ENCODE peak calls at places on chromosomes 2 and 18, in seven cellular contexts. One of them, this sample, is unnamed.

GRCh38 chr18:26406294-26406693 is 142.1 kb downstream of the KCTD1 start:
- DNase-seq in NB4: no peak
- DNase-seq in NCI-H748 treated with DMSO at 0.1 percent for 48 hours: no peak
- DNase-seq in stimulated activated CD4-positive, alpha-beta T cell treated with anti-CD3 and anti-CD28 coated beads, Interleukin-15, amount 100 ng/mL, for 24 hours: no peak
- DNase-seq in T-helper 2 cell treated with Interferon-gamma antibody and Interleukin-4, amounts not matched to agents 5 μg/mL and 100 μg/mL, for 36 hours: no peak
- DNase-seq in endothelial cell: no peak
- DNase-seq in right lobe of liver: no peak
- DNase-seq in this sample: no peak

GRCh38 chr2:44170337-44170736 is 1.7 kb downstream of the PPM1B start:
- DNase-seq in NCI-H748 treated with DMSO at 0.1 percent for 48 hours: no peak
- DNase-seq in T-helper 2 cell treated with Interferon-gamma antibody and Interleukin-4, amounts not matched to agents 5 μg/mL and 100 μg/mL, for 36 hours: no peak
- DNase-seq in NB4: peak
- DNase-seq in right lobe of liver: no peak
- DNase-seq in stimulated activated CD4-positive, alpha-beta T cell treated with anti-CD3 and anti-CD28 coated beads, Interleukin-15, amount 100 ng/mL, for 24 hours: no peak
- DNase-seq in endothelial cell: no peak
- DNase-seq in this sample: no peak

GRCh38 chr2:181785677-181786344 is 105.5 kb upstream of the NEUROD1 start:
- DNase-seq in endothelial cell: no peak
- DNase-seq in T-helper 2 cell treated with Interferon-gamma antibody and Interleukin-4, amounts not matched to agents 5 μg/mL and 100 μg/mL, for 36 hours: no peak
- DNase-seq in right lobe of liver: no peak
- DNase-seq in NCI-H748 treated with DMSO at 0.1 percent for 48 hours: no peak
- DNase-seq in stimulated activated CD4-positive, alpha-beta T cell treated with anti-CD3 and anti-CD28 coated beads, Interleukin-15, amount 100 ng/mL, for 24 hours: no peak
- DNase-seq in NB4: no peak
- DNase-seq in this sample: no peak

GRCh38 chr2:210004893-210005292 is 2.5 kb downstream of the RPE start:
- DNase-seq in stimulated activated CD4-positive, alpha-beta T cell treated with anti-CD3 and anti-CD28 coated beads, Interleukin-15, amount 100 ng/mL, for 24 hours: no peak
- DNase-seq in NB4: peak
- DNase-seq in T-helper 2 cell treated with Interferon-gamma antibody and Interleukin-4, amounts not matched to agents 5 μg/mL and 100 μg/mL, for 36 hours: no peak
- DNase-seq in NCI-H748 treated with DMSO at 0.1 percent for 48 hours: no peak
- DNase-seq in right lobe of liver: no peak
- DNase-seq in endothelial cell: no peak
- DNase-seq in this sample: no peak

GRCh38 chr2:71496156-71496770 is 42.9 kb downstream of the DYSF start:
- DNase-seq in stimulated activated CD4-positive, alpha-beta T cell treated with anti-CD3 and anti-CD28 coated beads, Interleukin-15, amount 100 ng/mL, for 24 hours: no peak
- DNase-seq in T-helper 2 cell treated with Interferon-gamma antibody and Interleukin-4, amounts not matched to agents 5 μg/mL and 100 μg/mL, for 36 hours: no peak
- DNase-seq in endothelial cell: no peak
- DNase-seq in NB4: no peak
- DNase-seq in right lobe of liver: no peak
- DNase-seq in NCI-H748 treated with DMSO at 0.1 percent for 48 hours: no peak
- DNase-seq in this sample: no peak

GRCh38 chr2:207600211-207600610 is 25.0 kb downstream of the METTL21A start:
- DNase-seq in NB4: no peak
- DNase-seq in NCI-H748 treated with DMSO at 0.1 percent for 48 hours: no peak
- DNase-seq in endothelial cell: no peak
- DNase-seq in right lobe of liver: no peak
- DNase-seq in stimulated activated CD4-positive, alpha-beta T cell treated with anti-CD3 and anti-CD28 coated beads, Interleukin-15, amount 100 ng/mL, for 24 hours: no peak
- DNase-seq in T-helper 2 cell treated with Interferon-gamma antibody and Interleukin-4, amounts not matched to agents 5 μg/mL and 100 μg/mL, for 36 hours: no peak
- DNase-seq in this sample: no peak

GRCh38 chr2:233418052-233418760 is 63.9 kb downstream of the DGKD start:
- DNase-seq in right lobe of liver: no peak
- DNase-seq in stimulated activated CD4-positive, alpha-beta T cell treated with anti-CD3 and anti-CD28 coated beads, Interleukin-15, amount 100 ng/mL, for 24 hours: no peak
- DNase-seq in endothelial cell: no peak
- DNase-seq in NCI-H748 treated with DMSO at 0.1 percent for 48 hours: no peak
- DNase-seq in NB4: no peak
- DNase-seq in T-helper 2 cell treated with Interferon-gamma antibody and Interleukin-4, amounts not matched to agents 5 μg/mL and 100 μg/mL, for 36 hours: no peak
- DNase-seq in this sample: no peak

GRCh38 chr2:236619910-236620612 is 50.4 kb downstream of the ACKR3 start:
- DNase-seq in NB4: no peak
- DNase-seq in stimulated activated CD4-positive, alpha-beta T cell treated with anti-CD3 and anti-CD28 coated beads, Interleukin-15, amount 100 ng/mL, for 24 hours: no peak
- DNase-seq in NCI-H748 treated with DMSO at 0.1 percent for 48 hours: no peak
- DNase-seq in right lobe of liver: no peak
- DNase-seq in T-helper 2 cell treated with Interferon-gamma antibody and Interleukin-4, amounts not matched to agents 5 μg/mL and 100 μg/mL, for 36 hours: no peak
- DNase-seq in endothelial cell: no peak
- DNase-seq in this sample: no peak

GRCh38 chr2:119315241-119315925 is 51.3 kb downstream of the C2orf76 start:
- DNase-seq in stimulated activated CD4-positive, alpha-beta T cell treated with anti-CD3 and anti-CD28 coated beads, Interleukin-15, amount 100 ng/mL, for 24 hours: no peak
- DNase-seq in NB4: no peak
- DNase-seq in endothelial cell: no peak
- DNase-seq in NCI-H748 treated with DMSO at 0.1 percent for 48 hours: no peak
- DNase-seq in right lobe of liver: no peak
- DNase-seq in T-helper 2 cell treated with Interferon-gamma antibody and Interleukin-4, amounts not matched to agents 5 μg/mL and 100 μg/mL, for 36 hours: no peak
- DNase-seq in this sample: no peak

GRCh38 chr2:223923976-223924375 is 21.2 kb downstream of the WDFY1 start:
- DNase-seq in NCI-H748 treated with DMSO at 0.1 percent for 48 hours: no peak
- DNase-seq in NB4: no peak
- DNase-seq in endothelial cell: no peak
- DNase-seq in right lobe of liver: no peak
- DNase-seq in stimulated activated CD4-positive, alpha-beta T cell treated with anti-CD3 and anti-CD28 coated beads, Interleukin-15, amount 100 ng/mL, for 24 hours: no peak
- DNase-seq in T-helper 2 cell treated with Interferon-gamma antibody and Interleukin-4, amounts not matched to agents 5 μg/mL and 100 μg/mL, for 36 hours: no peak
- DNase-seq in this sample: no peak

GRCh38 chr2:168935810-168936581 is 34.9 kb downstream of the G6PC2 start:
- DNase-seq in T-helper 2 cell treated with Interferon-gamma antibody and Interleukin-4, amounts not matched to agents 5 μg/mL and 100 μg/mL, for 36 hours: no peak
- DNase-seq in NCI-H748 treated with DMSO at 0.1 percent for 48 hours: no peak
- DNase-seq in stimulated activated CD4-positive, alpha-beta T cell treated with anti-CD3 and anti-CD28 coated beads, Interleukin-15, amount 100 ng/mL, for 24 hours: no peak
- DNase-seq in endothelial cell: peak
- DNase-seq in NB4: peak
- DNase-seq in right lobe of liver: no peak
- DNase-seq in this sample: no peak

GRCh38 chr2:239814917-239815637 is 210.1 kb downstream of the NDUFA10 start:
- DNase-seq in right lobe of liver: no peak
- DNase-seq in stimulated activated CD4-positive, alpha-beta T cell treated with anti-CD3 and anti-CD28 coated beads, Interleukin-15, amount 100 ng/mL, for 24 hours: no peak
- DNase-seq in endothelial cell: no peak
- DNase-seq in T-helper 2 cell treated with Interferon-gamma antibody and Interleukin-4, amounts not matched to agents 5 μg/mL and 100 μg/mL, for 36 hours: no peak
- DNase-seq in NB4: no peak
- DNase-seq in NCI-H748 treated with DMSO at 0.1 percent for 48 hours: no peak
- DNase-seq in this sample: no peak

GRCh38 chr18:62982600-62983251 is 267.4 kb downstream of the PHLPP1 start:
- DNase-seq in right lobe of liver: no peak
- DNase-seq in NCI-H748 treated with DMSO at 0.1 percent for 48 hours: peak
- DNase-seq in stimulated activated CD4-positive, alpha-beta T cell treated with anti-CD3 and anti-CD28 coated beads, Interleukin-15, amount 100 ng/mL, for 24 hours: peak
- DNase-seq in NB4: peak
- DNase-seq in endothelial cell: peak
- DNase-seq in T-helper 2 cell treated with Interferon-gamma antibody and Interleukin-4, amounts not matched to agents 5 μg/mL and 100 μg/mL, for 36 hours: peak
- DNase-seq in this sample: peak

GRCh38 chr2:70627499-70627898 is 73.9 kb upstream of the TGFA start:
- DNase-seq in T-helper 2 cell treated with Interferon-gamma antibody and Interleukin-4, amounts not matched to agents 5 μg/mL and 100 μg/mL, for 36 hours: no peak
- DNase-seq in right lobe of liver: no peak
- DNase-seq in endothelial cell: no peak
- DNase-seq in NCI-H748 treated with DMSO at 0.1 percent for 48 hours: peak
- DNase-seq in stimulated activated CD4-positive, alpha-beta T cell treated with anti-CD3 and anti-CD28 coated beads, Interleukin-15, amount 100 ng/mL, for 24 hours: no peak
- DNase-seq in NB4: no peak
- DNase-seq in this sample: no peak

GRCh38 chr18:52422985-52423601 is 83.1 kb downstream of the DCC start:
- DNase-seq in NB4: peak
- DNase-seq in NCI-H748 treated with DMSO at 0.1 percent for 48 hours: no peak
- DNase-seq in endothelial cell: no peak
- DNase-seq in right lobe of liver: no peak
- DNase-seq in stimulated activated CD4-positive, alpha-beta T cell treated with anti-CD3 and anti-CD28 coated beads, Interleukin-15, amount 100 ng/mL, for 24 hours: no peak
- DNase-seq in T-helper 2 cell treated with Interferon-gamma antibody and Interleukin-4, amounts not matched to agents 5 μg/mL and 100 μg/mL, for 36 hours: no peak
- DNase-seq in this sample: no peak

GRCh38 chr2:65818873-65819451 is 386.6 kb upstream of the SPRED2 start:
- DNase-seq in stimulated activated CD4-positive, alpha-beta T cell treated with anti-CD3 and anti-CD28 coated beads, Interleukin-15, amount 100 ng/mL, for 24 hours: no peak
- DNase-seq in NCI-H748 treated with DMSO at 0.1 percent for 48 hours: no peak
- DNase-seq in right lobe of liver: no peak
- DNase-seq in endothelial cell: no peak
- DNase-seq in T-helper 2 cell treated with Interferon-gamma antibody and Interleukin-4, amounts not matched to agents 5 μg/mL and 100 μg/mL, for 36 hours: no peak
- DNase-seq in NB4: peak
- DNase-seq in this sample: no peak

GRCh38 chr2:71748227-71748626 is 294.9 kb downstream of the DYSF start:
- DNase-seq in T-helper 2 cell treated with Interferon-gamma antibody and Interleukin-4, amounts not matched to agents 5 μg/mL and 100 μg/mL, for 36 hours: no peak
- DNase-seq in right lobe of liver: no peak
- DNase-seq in NCI-H748 treated with DMSO at 0.1 percent for 48 hours: no peak
- DNase-seq in endothelial cell: no peak
- DNase-seq in NB4: no peak
- DNase-seq in stimulated activated CD4-positive, alpha-beta T cell treated with anti-CD3 and anti-CD28 coated beads, Interleukin-15, amount 100 ng/mL, for 24 hours: no peak
- DNase-seq in this sample: no peak

GRCh38 chr2:37713258-37713700 is 41.8 kb upstream of the CDC42EP3 start:
- DNase-seq in right lobe of liver: no peak
- DNase-seq in T-helper 2 cell treated with Interferon-gamma antibody and Interleukin-4, amounts not matched to agents 5 μg/mL and 100 μg/mL, for 36 hours: peak
- DNase-seq in NB4: peak
- DNase-seq in stimulated activated CD4-positive, alpha-beta T cell treated with anti-CD3 and anti-CD28 coated beads, Interleukin-15, amount 100 ng/mL, for 24 hours: peak
- DNase-seq in NCI-H748 treated with DMSO at 0.1 percent for 48 hours: no peak
- DNase-seq in endothelial cell: no peak
- DNase-seq in this sample: no peak

GRCh38 chr2:160105366-160105765 is 43.0 kb upstream of the PLA2R1 start:
- DNase-seq in T-helper 2 cell treated with Interferon-gamma antibody and Interleukin-4, amounts not matched to agents 5 μg/mL and 100 μg/mL, for 36 hours: no peak
- DNase-seq in NB4: no peak
- DNase-seq in NCI-H748 treated with DMSO at 0.1 percent for 48 hours: no peak
- DNase-seq in stimulated activated CD4-positive, alpha-beta T cell treated with anti-CD3 and anti-CD28 coated beads, Interleukin-15, amount 100 ng/mL, for 24 hours: no peak
- DNase-seq in right lobe of liver: no peak
- DNase-seq in endothelial cell: no peak
- DNase-seq in this sample: no peak

GRCh38 chr18:26386421-26386820 is 160.2 kb downstream of the TAF4B start:
- DNase-seq in NB4: no peak
- DNase-seq in right lobe of liver: no peak
- DNase-seq in endothelial cell: no peak
- DNase-seq in NCI-H748 treated with DMSO at 0.1 percent for 48 hours: no peak
- DNase-seq in stimulated activated CD4-positive, alpha-beta T cell treated with anti-CD3 and anti-CD28 coated beads, Interleukin-15, amount 100 ng/mL, for 24 hours: no peak
- DNase-seq in T-helper 2 cell treated with Interferon-gamma antibody and Interleukin-4, amounts not matched to agents 5 μg/mL and 100 μg/mL, for 36 hours: no peak
- DNase-seq in this sample: no peak

GRCh38 chr18:7666195-7666776 is 99.2 kb downstream of the PTPRM start:
- DNase-seq in T-helper 2 cell treated with Interferon-gamma antibody and Interleukin-4, amounts not matched to agents 5 μg/mL and 100 μg/mL, for 36 hours: no peak
- DNase-seq in endothelial cell: no peak
- DNase-seq in stimulated activated CD4-positive, alpha-beta T cell treated with anti-CD3 and anti-CD28 coated beads, Interleukin-15, amount 100 ng/mL, for 24 hours: no peak
- DNase-seq in NCI-H748 treated with DMSO at 0.1 percent for 48 hours: no peak
- DNase-seq in NB4: no peak
- DNase-seq in right lobe of liver: no peak
- DNase-seq in this sample: no peak

GRCh38 chr2:96321230-96322103 is 3.6 kb upstream of the ITPRIPL1 start:
- DNase-seq in stimulated activated CD4-positive, alpha-beta T cell treated with anti-CD3 and anti-CD28 coated beads, Interleukin-15, amount 100 ng/mL, for 24 hours: peak
- DNase-seq in T-helper 2 cell treated with Interferon-gamma antibody and Interleukin-4, amounts not matched to agents 5 μg/mL and 100 μg/mL, for 36 hours: peak
- DNase-seq in endothelial cell: peak
- DNase-seq in NCI-H748 treated with DMSO at 0.1 percent for 48 hours: peak
- DNase-seq in NB4: peak
- DNase-seq in right lobe of liver: peak
- DNase-seq in this sample: no peak

GRCh38 chr18:49447810-49448745 is 12.4 kb downstream of the DYM start:
- DNase-seq in right lobe of liver: no peak
- DNase-seq in NCI-H748 treated with DMSO at 0.1 percent for 48 hours: peak
- DNase-seq in endothelial cell: peak
- DNase-seq in T-helper 2 cell treated with Interferon-gamma antibody and Interleukin-4, amounts not matched to agents 5 μg/mL and 100 μg/mL, for 36 hours: no peak
- DNase-seq in NB4: peak
- DNase-seq in stimulated activated CD4-positive, alpha-beta T cell treated with anti-CD3 and anti-CD28 coated beads, Interleukin-15, amount 100 ng/mL, for 24 hours: peak
- DNase-seq in this sample: no peak

GRCh38 chr2:172693037-172693436 is 42.6 kb upstream of the RAPGEF4 start:
- DNase-seq in NB4: peak
- DNase-seq in stimulated activated CD4-positive, alpha-beta T cell treated with anti-CD3 and anti-CD28 coated beads, Interleukin-15, amount 100 ng/mL, for 24 hours: peak
- DNase-seq in right lobe of liver: no peak
- DNase-seq in NCI-H748 treated with DMSO at 0.1 percent for 48 hours: no peak
- DNase-seq in endothelial cell: no peak
- DNase-seq in T-helper 2 cell treated with Interferon-gamma antibody and Interleukin-4, amounts not matched to agents 5 μg/mL and 100 μg/mL, for 36 hours: peak
- DNase-seq in this sample: peak

GRCh38 chr2:60550151-60550983 is 3.1 kb downstream of the BCL11A start:
- DNase-seq in stimulated activated CD4-positive, alpha-beta T cell treated with anti-CD3 and anti-CD28 coated beads, Interleukin-15, amount 100 ng/mL, for 24 hours: peak
- DNase-seq in NCI-H748 treated with DMSO at 0.1 percent for 48 hours: peak
- DNase-seq in endothelial cell: peak
- DNase-seq in right lobe of liver: peak
- DNase-seq in NB4: peak
- DNase-seq in T-helper 2 cell treated with Interferon-gamma antibody and Interleukin-4, amounts not matched to agents 5 μg/mL and 100 μg/mL, for 36 hours: no peak
- DNase-seq in this sample: no peak

GRCh38 chr2:16821696-16822095 is 156.1 kb upstream of the CYRIA start:
- DNase-seq in NCI-H748 treated with DMSO at 0.1 percent for 48 hours: peak
- DNase-seq in T-helper 2 cell treated with Interferon-gamma antibody and Interleukin-4, amounts not matched to agents 5 μg/mL and 100 μg/mL, for 36 hours: no peak
- DNase-seq in endothelial cell: no peak
- DNase-seq in right lobe of liver: no peak
- DNase-seq in stimulated activated CD4-positive, alpha-beta T cell treated with anti-CD3 and anti-CD28 coated beads, Interleukin-15, amount 100 ng/mL, for 24 hours: no peak
- DNase-seq in NB4: no peak
- DNase-seq in this sample: no peak

GRCh38 chr2:101622633-101623521 is 74.6 kb upstream of the MAP4K4 start:
- DNase-seq in endothelial cell: no peak
- DNase-seq in stimulated activated CD4-positive, alpha-beta T cell treated with anti-CD3 and anti-CD28 coated beads, Interleukin-15, amount 100 ng/mL, for 24 hours: peak
- DNase-seq in right lobe of liver: no peak
- DNase-seq in NB4: peak
- DNase-seq in NCI-H748 treated with DMSO at 0.1 percent for 48 hours: no peak
- DNase-seq in T-helper 2 cell treated with Interferon-gamma antibody and Interleukin-4, amounts not matched to agents 5 μg/mL and 100 μg/mL, for 36 hours: no peak
- DNase-seq in this sample: no peak

GRCh38 chr2:105675841-105676240 is 68.9 kb upstream of the NCK2 start:
- DNase-seq in stimulated activated CD4-positive, alpha-beta T cell treated with anti-CD3 and anti-CD28 coated beads, Interleukin-15, amount 100 ng/mL, for 24 hours: no peak
- DNase-seq in endothelial cell: no peak
- DNase-seq in NB4: no peak
- DNase-seq in NCI-H748 treated with DMSO at 0.1 percent for 48 hours: no peak
- DNase-seq in T-helper 2 cell treated with Interferon-gamma antibody and Interleukin-4, amounts not matched to agents 5 μg/mL and 100 μg/mL, for 36 hours: no peak
- DNase-seq in right lobe of liver: no peak
- DNase-seq in this sample: no peak

GRCh38 chr18:58616446-58616845 is 12.4 kb downstream of the ALPK2 start:
- DNase-seq in NB4: no peak
- DNase-seq in right lobe of liver: no peak
- DNase-seq in T-helper 2 cell treated with Interferon-gamma antibody and Interleukin-4, amounts not matched to agents 5 μg/mL and 100 μg/mL, for 36 hours: no peak
- DNase-seq in endothelial cell: no peak
- DNase-seq in NCI-H748 treated with DMSO at 0.1 percent for 48 hours: no peak
- DNase-seq in stimulated activated CD4-positive, alpha-beta T cell treated with anti-CD3 and anti-CD28 coated beads, Interleukin-15, amount 100 ng/mL, for 24 hours: no peak
- DNase-seq in this sample: no peak

GRCh38 chr2:160630801-160631590 is 137.4 kb upstream of the RBMS1 start:
- DNase-seq in NB4: no peak
- DNase-seq in right lobe of liver: no peak
- DNase-seq in stimulated activated CD4-positive, alpha-beta T cell treated with anti-CD3 and anti-CD28 coated beads, Interleukin-15, amount 100 ng/mL, for 24 hours: no peak
- DNase-seq in T-helper 2 cell treated with Interferon-gamma antibody and Interleukin-4, amounts not matched to agents 5 μg/mL and 100 μg/mL, for 36 hours: no peak
- DNase-seq in endothelial cell: no peak
- DNase-seq in NCI-H748 treated with DMSO at 0.1 percent for 48 hours: no peak
- DNase-seq in this sample: no peak

GRCh38 chr2:187658952-187659525 is 104.8 kb upstream of the TFPI start:
- DNase-seq in NB4: peak
- DNase-seq in endothelial cell: peak
- DNase-seq in T-helper 2 cell treated with Interferon-gamma antibody and Interleukin-4, amounts not matched to agents 5 μg/mL and 100 μg/mL, for 36 hours: no peak
- DNase-seq in NCI-H748 treated with DMSO at 0.1 percent for 48 hours: peak
- DNase-seq in right lobe of liver: no peak
- DNase-seq in stimulated activated CD4-positive, alpha-beta T cell treated with anti-CD3 and anti-CD28 coated beads, Interleukin-15, amount 100 ng/mL, for 24 hours: no peak
- DNase-seq in this sample: no peak

GRCh38 chr18:53792762-53793161 is 431.7 kb downstream of the MBD2 start:
- DNase-seq in right lobe of liver: no peak
- DNase-seq in NCI-H748 treated with DMSO at 0.1 percent for 48 hours: no peak
- DNase-seq in NB4: no peak
- DNase-seq in T-helper 2 cell treated with Interferon-gamma antibody and Interleukin-4, amounts not matched to agents 5 μg/mL and 100 μg/mL, for 36 hours: no peak
- DNase-seq in endothelial cell: no peak
- DNase-seq in stimulated activated CD4-positive, alpha-beta T cell treated with anti-CD3 and anti-CD28 coated beads, Interleukin-15, amount 100 ng/mL, for 24 hours: no peak
- DNase-seq in this sample: no peak

GRCh38 chr2:132766573-132766972 is 96.6 kb upstream of the LYPD1 start:
- DNase-seq in NB4: no peak
- DNase-seq in endothelial cell: no peak
- DNase-seq in right lobe of liver: no peak
- DNase-seq in NCI-H748 treated with DMSO at 0.1 percent for 48 hours: no peak
- DNase-seq in T-helper 2 cell treated with Interferon-gamma antibody and Interleukin-4, amounts not matched to agents 5 μg/mL and 100 μg/mL, for 36 hours: no peak
- DNase-seq in stimulated activated CD4-positive, alpha-beta T cell treated with anti-CD3 and anti-CD28 coated beads, Interleukin-15, amount 100 ng/mL, for 24 hours: no peak
- DNase-seq in this sample: no peak

GRCh38 chr2:10764101-10764785 is 42.8 kb downstream of the ATP6V1C2 start:
- DNase-seq in right lobe of liver: no peak
- DNase-seq in NB4: no peak
- DNase-seq in endothelial cell: no peak
- DNase-seq in T-helper 2 cell treated with Interferon-gamma antibody and Interleukin-4, amounts not matched to agents 5 μg/mL and 100 μg/mL, for 36 hours: no peak
- DNase-seq in stimulated activated CD4-positive, alpha-beta T cell treated with anti-CD3 and anti-CD28 coated beads, Interleukin-15, amount 100 ng/mL, for 24 hours: no peak
- DNase-seq in NCI-H748 treated with DMSO at 0.1 percent for 48 hours: no peak
- DNase-seq in this sample: no peak

GRCh38 chr2:200619275-200619674 is 33.5 kb downstream of the AOX1 start:
- DNase-seq in T-helper 2 cell treated with Interferon-gamma antibody and Interleukin-4, amounts not matched to agents 5 μg/mL and 100 μg/mL, for 36 hours: no peak
- DNase-seq in stimulated activated CD4-positive, alpha-beta T cell treated with anti-CD3 and anti-CD28 coated beads, Interleukin-15, amount 100 ng/mL, for 24 hours: no peak
- DNase-seq in NCI-H748 treated with DMSO at 0.1 percent for 48 hours: no peak
- DNase-seq in right lobe of liver: peak
- DNase-seq in endothelial cell: no peak
- DNase-seq in NB4: no peak
- DNase-seq in this sample: no peak

GRCh38 chr2:10375570-10376266 is 72.4 kb downstream of the ODC1 start:
- DNase-seq in NCI-H748 treated with DMSO at 0.1 percent for 48 hours: peak
- DNase-seq in right lobe of liver: no peak
- DNase-seq in stimulated activated CD4-positive, alpha-beta T cell treated with anti-CD3 and anti-CD28 coated beads, Interleukin-15, amount 100 ng/mL, for 24 hours: peak
- DNase-seq in NB4: peak
- DNase-seq in T-helper 2 cell treated with Interferon-gamma antibody and Interleukin-4, amounts not matched to agents 5 μg/mL and 100 μg/mL, for 36 hours: no peak
- DNase-seq in endothelial cell: no peak
- DNase-seq in this sample: no peak

GRCh38 chr18:48022021-48022420 is 91.6 kb upstream of the SMAD2 start:
- DNase-seq in NCI-H748 treated with DMSO at 0.1 percent for 48 hours: no peak
- DNase-seq in endothelial cell: no peak
- DNase-seq in stimulated activated CD4-positive, alpha-beta T cell treated with anti-CD3 and anti-CD28 coated beads, Interleukin-15, amount 100 ng/mL, for 24 hours: no peak
- DNase-seq in NB4: no peak
- DNase-seq in T-helper 2 cell treated with Interferon-gamma antibody and Interleukin-4, amounts not matched to agents 5 μg/mL and 100 μg/mL, for 36 hours: no peak
- DNase-seq in right lobe of liver: no peak
- DNase-seq in this sample: no peak

GRCh38 chr2:23954325-23955014 is 14.2 kb downstream of the UBXN2A start:
- DNase-seq in stimulated activated CD4-positive, alpha-beta T cell treated with anti-CD3 and anti-CD28 coated beads, Interleukin-15, amount 100 ng/mL, for 24 hours: no peak
- DNase-seq in endothelial cell: no peak
- DNase-seq in NCI-H748 treated with DMSO at 0.1 percent for 48 hours: no peak
- DNase-seq in T-helper 2 cell treated with Interferon-gamma antibody and Interleukin-4, amounts not matched to agents 5 μg/mL and 100 μg/mL, for 36 hours: no peak
- DNase-seq in NB4: no peak
- DNase-seq in right lobe of liver: no peak
- DNase-seq in this sample: no peak